ENCODE peak calls at places on chromosome 9, in seven cellular contexts. U is HepG2, K is MM.1S, S is neural progenitor cell, I is astrocyte, W is fibroblast of lung, R is HCT116. V is an unnamed sample. For H3K4me1, the result is how much of the 10 kb centered on the place peaks cover.

GRCh38 chr9:27276182-27277030 is 20.5 kb downstream of the EQTN start:
- DNase-seq in R (peak), K (peak), W (peak), U (peak), I (peak), S (peak), V (no peak)

GRCh38 chr9:113011911-113012381 is at the start of gene ZNF883:
- DNase-seq in K (peak), S (peak), R (no peak), I (peak), U (peak), W (peak), V (no peak)

GRCh38 chr9:132075853-132076252 is 3.8 kb downstream of the MED27 start:
- DNase-seq in I (no peak), S (no peak), R (no peak), W (no peak), K (no peak), U (no peak), V (no peak)

GRCh38 chr9:80485420-80485819 is 913.7 kb downstream of the TLE4 start:
- DNase-seq in R (no peak), I (no peak), W (no peak), U (no peak), K (no peak), S (no peak), V (no peak)

GRCh38 chr9:124202447-124202971 is 55.2 kb upstream of the NEK6 start:
- DNase-seq in R (no peak), S (no peak), K (peak), W (peak), U (no peak), I (no peak), V (no peak)

GRCh38 chr9:94911211-94911610 is 184.7 kb downstream of the AOPEP start:
- DNase-seq in I (no peak), W (no peak), K (no peak), S (no peak), R (no peak), U (no peak), V (no peak)

GRCh38 chr9:125995706-125996105 is 248.5 kb downstream of the PBX3 start:
- DNase-seq in W (no peak), U (no peak), K (no peak), S (no peak), I (no peak), R (no peak), V (no peak)

GRCh38 chr9:135221951-135222631 is 134.6 kb downstream of the OLFM1 start:
- DNase-seq in W (no peak), U (no peak), S (peak), K (no peak), I (no peak), R (no peak), V (no peak)

GRCh38 chr9:14298607-14299022 is 15.3 kb downstream of the NFIB start:
- DNase-seq in R (no peak), S (no peak), W (no peak), U (no peak), K (no peak), I (no peak), V (no peak)

GRCh38 chr9:129549684-129550083 is 71.2 kb downstream of the C9orf50 start:
- DNase-seq in U (no peak), I (peak), S (peak), W (peak), K (no peak), R (no peak), V (no peak)

GRCh38 chr9:13014484-13014883 is 239.7 kb downstream of the LURAP1L start:
- DNase-seq in U (no peak), K (no peak), W (peak), S (no peak), I (peak), R (no peak), V (no peak)

GRCh38 chr9:21974542-21975409 is 19.4 kb downstream of the CDKN2A start:
- DNase-seq in S (peak), I (peak), U (no peak), K (no peak), W (peak), R (peak), V (no peak)

GRCh38 chr9:81479573-81479972 is 209.8 kb downstream of the TLE1 start:
- DNase-seq in W (no peak), U (no peak), I (no peak), S (no peak), K (no peak), R (no peak), V (no peak)

GRCh38 chr9:122036988-122037387 is 56.1 kb downstream of the TTLL11 start:
- DNase-seq in K (no peak), I (peak), U (no peak), R (no peak), W (peak), S (no peak), V (no peak)

GRCh38 chr9:16821344-16821743 is 49.1 kb downstream of the BNC2 start:
- DNase-seq in U (no peak), K (no peak), S (no peak), I (no peak), R (no peak), W (no peak), V (no peak)

GRCh38 chr9:109914280-109915027 is 134.5 kb downstream of the PALM2AKAP2 start:
- DNase-seq in I (peak), R (no peak), U (no peak), W (peak), K (peak), S (no peak), V (no peak)

GRCh38 chr9:8652282-8652681 is 852.7 kb upstream of the DMAC1 start:
- DNase-seq in R (no peak), U (no peak), S (no peak), I (no peak), W (no peak), K (no peak), V (no peak)

GRCh38 chr9:113548221-113549041 is 84.9 kb downstream of the RGS3 start:
- DNase-seq in W (peak), U (peak), R (no peak), I (peak), S (peak), K (peak), V (no peak)

GRCh38 chr9:33187519-33188218 is 20.5 kb upstream of the B4GALT1 start:
- DNase-seq in I (peak), U (no peak), S (no peak), R (no peak), K (no peak), W (peak), V (no peak)

GRCh38 chr9:124639637-124640036 is 131.5 kb downstream of the NR6A1 start:
- DNase-seq in R (no peak), K (no peak), I (no peak), W (no peak), S (no peak), U (no peak), V (no peak)

GRCh38 chr9:71916834-71917534 is 5.5 kb downstream of the C9orf85 start:
- DNase-seq in S (no peak), R (no peak), K (no peak), I (no peak), U (no peak), W (no peak), V (no peak)

GRCh38 chr9:133773889-133774655 is 35.9 kb upstream of the SARDH start:
- DNase-seq in K (no peak), U (no peak), R (no peak), I (peak), W (peak), S (no peak), V (no peak)

GRCh38 chr9:89954229-89954628 is 349.4 kb downstream of the GADD45G start:
- DNase-seq in S (no peak), I (no peak), U (no peak), W (no peak), K (no peak), R (no peak), V (no peak)

DNA sequence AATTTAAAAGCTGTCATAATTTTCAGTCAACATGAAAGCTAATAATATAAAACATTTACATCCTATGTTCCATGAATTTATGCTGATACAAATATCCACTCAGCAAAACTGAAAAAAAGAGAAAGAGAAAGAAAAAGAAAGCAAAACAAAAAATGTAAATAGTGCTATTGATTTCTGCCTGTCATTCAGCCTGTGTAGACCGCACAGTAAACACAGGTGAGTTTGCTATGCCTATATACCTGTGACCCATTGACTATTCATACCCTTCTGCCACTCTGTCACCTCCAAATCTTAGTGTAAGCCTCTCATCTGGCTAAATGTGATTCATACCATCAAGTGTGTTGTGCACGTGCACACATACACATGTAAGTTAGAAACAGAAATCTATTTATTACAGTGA is 359.0 kb upstream of the RORB start:
- DNase-seq in U (no peak), W (no peak), K (no peak), S (no peak), R (no peak), I (no peak), V (no peak)
- TF ChIP-seq CTCF in U (no peak), W (no peak), K (no peak), S (no peak), R (no peak), I (no peak), V (no peak)

GRCh38 chr9:137318565-137318964 is 16.5 kb upstream of the NRARP start:
- DNase-seq in S (no peak), R (no peak), K (no peak), I (no peak), W (no peak), U (no peak), V (no peak)
- TF ChIP-seq EZH2 in S (no peak), R (no peak), K (no peak), I (no peak), W (no peak), U (no peak), V (no peak)

DNA sequence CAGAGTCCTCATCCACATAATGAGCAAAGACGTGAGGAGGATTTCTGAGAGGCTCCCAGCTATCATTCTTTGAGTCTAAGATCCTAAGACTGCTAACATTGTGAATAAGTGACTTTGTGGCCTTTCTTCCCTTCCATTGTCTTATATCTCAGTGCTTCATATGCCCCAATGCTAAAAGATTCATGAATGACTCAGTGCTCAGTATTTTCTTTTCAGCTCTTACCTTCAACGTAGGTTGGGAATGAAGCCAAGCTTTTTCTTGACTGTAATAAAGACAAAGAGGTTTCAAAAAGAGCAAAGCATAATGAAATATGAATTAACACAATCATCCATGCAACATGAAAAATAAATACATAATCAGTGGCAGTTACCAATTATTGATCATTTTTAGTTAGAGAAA is 146.4 kb downstream of the ENTREP1 start:
- DNase-seq in U (no peak), S (no peak), W (peak), K (no peak), I (peak), R (no peak), V (no peak)
- H3K4me1 ChIP-seq in U (under half), S (under half), W (under half), K (under half), I (under half), R (under half), V (under half)

DNA sequence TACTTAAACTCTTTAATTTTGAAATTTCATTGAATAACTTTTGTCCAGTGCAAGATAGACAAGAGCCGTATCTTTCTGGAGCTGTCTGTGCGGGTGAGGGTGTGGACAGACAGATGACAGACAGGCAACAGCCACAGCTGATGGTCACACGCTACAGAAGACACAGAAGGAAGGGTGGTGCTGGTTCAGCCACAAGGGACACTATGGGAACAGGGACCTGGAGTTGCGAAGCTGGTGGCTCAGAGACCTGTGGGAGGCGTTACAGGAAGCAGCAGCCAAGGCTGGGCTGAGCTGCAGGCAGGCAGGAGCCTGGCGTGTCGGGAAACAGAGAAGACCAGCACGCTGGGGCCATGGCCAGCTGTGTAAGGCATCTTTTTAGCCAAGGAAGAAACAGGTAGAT is 104.4 kb downstream of the WNK2 start:
- DNase-seq in K (no peak), W (no peak), R (no peak), U (peak), I (no peak), S (no peak), V (no peak)
- TF ChIP-seq CTCF in K (no peak), W (no peak), R (no peak), U (peak), I (no peak), S (no peak), V (no peak)

GRCh38 chr9:108512426-108513173 is 343.2 kb downstream of the ACTL7B start:
- DNase-seq in K (no peak), U (no peak), S (peak), R (no peak), I (no peak), W (no peak), V (no peak)
- TF ChIP-seq EZH2 in K (no peak), U (no peak), S (no peak), R (no peak), I (no peak), W (no peak), V (no peak)

GRCh38 chr9:127541865-127542264 is 70.2 kb upstream of the STXBP1 start:
- DNase-seq in R (no peak), S (no peak), I (no peak), U (no peak), W (no peak), K (no peak), V (no peak)
- H3K4me1 ChIP-seq in R (half or more), S (under half), I (half or more), U (under half), W (half or more), K (under half), V (half or more)

GRCh38 chr9:136545966-136546696 is at the start of gene NOTCH1:
- DNase-seq in K (peak), U (peak), I (peak), S (peak), R (peak), W (peak), V (peak)
- TF ChIP-seq CTCF in K (no peak), U (no peak), I (no peak), S (no peak), R (no peak), W (no peak), V (no peak)

V was measured in keratinocyte.